ENCODE peak calls at places on chromosomes 11 and 22, in ten cellular contexts. Q is thoracic aorta, D is tibial nerve, A is HFF-Myc, Z is GM20000, R is astrocyte of the cerebellum, Y is Calu3, N is BE2C, V is brain microvascular endothelial cell, X is PC-3. E is an unnamed sample.

GRCh38 chr11:96990934-96991333 is 601.1 kb downstream of the JRKL start:
- DNase-seq in A (no peak), X (no peak), Y (no peak), Z (no peak), R (no peak), N (no peak), D (no peak), V (no peak), Q (no peak), E (no peak)

GRCh38 chr11:19931141-19931767 is 218.6 kb downstream of the NAV2 start:
- DNase-seq in R (no peak), D (no peak), V (no peak), Y (no peak), A (peak; percentile 77), Z (no peak), X (no peak), Q (no peak), N (no peak), E (no peak)

GRCh38 chr11:46210133-46210636 is 67.3 kb upstream of the CREB3L1 start:
- DNase-seq in V (peak; percentile 43), X (peak; percentile 19), Q (no peak), N (no peak), Z (peak; percentile 27), A (peak; percentile 16), D (no peak), R (no peak), Y (peak; percentile 4), E (peak; percentile 30)

GRCh38 chr11:114075891-114076441 is 16.5 kb downstream of the ZBTB16 start:
- DNase-seq in Q (no peak), Z (no peak), N (peak; percentile 57), X (peak; percentile 51), D (no peak), Y (peak; percentile 26), A (no peak), R (peak; percentile 53), V (peak; percentile 44), E (no peak)

GRCh38 chr11:101127699-101128570 is 1.7 kb downstream of the PGR start:
- DNase-seq in R (no peak), Z (peak; percentile 20), D (no peak), A (no peak), Q (no peak), V (no peak), Y (no peak), X (no peak), N (peak; percentile 11), E (no peak)

GRCh38 chr11:6022954-6023353 is 7.6 kb downstream of the OR56A1 start:
- DNase-seq in R (peak; percentile 8), Z (peak; percentile 20), D (no peak), Y (peak; percentile 13), V (peak; percentile 3), Q (no peak), N (no peak), X (peak; percentile 59), A (no peak), E (no peak)

GRCh38 chr22:41003041-41003440 is 51.9 kb downstream of the RBX1 start:
- DNase-seq in R (no peak), N (no peak), A (no peak), Z (no peak), Q (no peak), X (peak; percentile 39), D (no peak), Y (peak; percentile 74), V (no peak), E (no peak)

GRCh38 chr22:24329453-24329852 is 58.8 kb downstream of the SPECC1L start:
- DNase-seq in V (no peak), Z (no peak), D (no peak), Q (no peak), Y (no peak), A (no peak), N (no peak), X (no peak), R (no peak), E (no peak)

GRCh38 chr22:35729309-35729698 is 11.6 kb downstream of the APOL5 start:
- DNase-seq in D (no peak), Q (no peak), X (no peak), R (no peak), N (no peak), A (no peak), Y (no peak), V (no peak), Z (no peak), E (no peak)

GRCh38 chr22:35728639-35729308 is 11.1 kb downstream of the APOL5 start:
- DNase-seq in D (no peak), Y (peak; percentile 83), X (peak; percentile 15), A (no peak), R (no peak), N (no peak), Q (no peak), Z (no peak), V (no peak), E (no peak)

GRCh38 chr22:35726933-35727332 is 9.3 kb downstream of the APOL5 start:
- DNase-seq in D (no peak), N (no peak), Q (no peak), A (no peak), Y (no peak), V (no peak), R (no peak), X (no peak), Z (no peak), E (no peak)

GRCh38 chr22:35726398-35726797 is 8.7 kb downstream of the APOL5 start:
- DNase-seq in N (no peak), R (no peak), X (no peak), V (no peak), Z (no peak), Q (no peak), A (no peak), D (no peak), Y (no peak), E (no peak)

DNA sequence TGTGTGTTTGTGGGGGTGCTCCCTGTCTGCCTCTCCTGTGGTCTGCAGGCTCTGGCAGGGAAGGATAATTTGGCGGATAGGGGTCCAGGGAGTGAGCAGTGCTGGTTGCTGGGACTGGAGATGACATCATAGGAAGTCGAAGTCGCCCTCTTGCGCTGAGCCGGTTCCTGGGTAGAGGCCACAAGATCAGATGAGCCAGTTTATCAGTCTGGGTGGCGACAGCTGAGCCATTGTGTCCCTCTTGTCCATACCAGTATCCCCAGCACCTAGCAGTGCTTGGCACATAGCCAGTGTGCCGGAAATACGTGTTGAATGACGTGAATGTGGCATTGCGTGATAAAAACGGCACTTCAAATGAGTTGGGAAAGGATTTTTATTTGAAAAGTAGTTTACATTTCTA is 9.8 kb downstream of the APOL5 start:
- DNase-seq in Y (no peak), R (no peak), Q (no peak), N (peak; percentile 30), D (no peak), V (no peak), X (no peak), Z (no peak), A (no peak), E (no peak)
- TF ChIP-seq CTCF in Y (no peak), R (no peak), Q (no peak), N (peak; percentile 6), D (no peak), V (no peak), X (no peak), Z (no peak), A (no peak), E (no peak)

DNA sequence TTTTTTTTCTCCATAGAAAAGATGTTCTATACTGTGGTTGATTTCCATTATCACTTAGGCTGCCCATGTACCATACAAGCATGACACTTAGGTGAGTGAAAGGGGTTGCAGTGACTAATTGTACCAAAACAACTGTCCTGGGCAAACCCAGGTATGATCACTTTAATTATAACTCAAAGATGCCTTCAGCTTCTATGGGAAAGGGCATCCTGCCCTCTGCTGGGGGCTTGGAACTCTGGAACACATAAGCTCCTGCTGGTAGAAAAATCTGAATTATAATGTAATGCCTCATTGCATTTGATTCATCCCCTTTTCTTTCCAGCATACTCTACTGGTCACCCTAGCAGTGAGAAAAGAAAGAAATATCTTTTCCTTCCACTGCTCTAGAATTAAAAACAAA is 206.3 kb downstream of the DDX10 start:
- DNase-seq in V (peak; percentile 67), N (peak; percentile 51), X (peak; percentile 71), Z (peak; percentile 8), Y (peak; percentile 29), Q (no peak), D (no peak), A (peak; percentile 15), R (no peak), E (no peak)
- TF ChIP-seq CTCF in V (peak; percentile 87), N (peak; percentile 74), X (peak; percentile 88), Z (no peak), Y (no peak), Q (peak; percentile 43), D (no peak), A (peak; percentile 65), R (peak; percentile 80), E (peak; percentile 80)

GRCh38 chr11:61589961-61590360 is 9.1 kb upstream of the SYT7 start:
- DNase-seq in A (no peak), Z (no peak), R (no peak), V (no peak), Q (no peak), N (no peak), X (no peak), Y (no peak), D (no peak), E (no peak)

GRCh38 chr11:61585115-61585514 is 4.2 kb upstream of the SYT7 start:
- DNase-seq in R (no peak), A (no peak), Y (no peak), Q (no peak), D (no peak), Z (no peak), X (no peak), N (no peak), V (no peak), E (no peak)

GRCh38 chr11:61587541-61587941 is 6.7 kb upstream of the SYT7 start:
- DNase-seq in V (no peak), Z (no peak), R (no peak), X (peak; percentile 32), N (no peak), Q (no peak), D (no peak), Y (peak; percentile 39), A (no peak), E (no peak)

GRCh38 chr11:61586792-61587430 is 6.0 kb upstream of the SYT7 start:
- DNase-seq in D (no peak), V (no peak), Z (no peak), N (no peak), Y (no peak), Q (no peak), R (no peak), X (peak; percentile 44), A (no peak), E (no peak)

GRCh38 chr11:61587951-61588695 is 7.2 kb upstream of the SYT7 start:
- DNase-seq in A (no peak), Y (peak; percentile 82), N (peak; percentile 48), D (no peak), Q (no peak), Z (peak; percentile 63), X (peak; percentile 62), R (no peak), V (no peak), E (no peak)
- TF ChIP-seq CTCF in A (no peak), Y (no peak), N (peak; percentile 27), D (no peak), Q (peak; percentile 23), Z (no peak), X (peak; percentile 55), R (peak; percentile 41), V (peak; percentile 52), E (peak; percentile 26)

DNA sequence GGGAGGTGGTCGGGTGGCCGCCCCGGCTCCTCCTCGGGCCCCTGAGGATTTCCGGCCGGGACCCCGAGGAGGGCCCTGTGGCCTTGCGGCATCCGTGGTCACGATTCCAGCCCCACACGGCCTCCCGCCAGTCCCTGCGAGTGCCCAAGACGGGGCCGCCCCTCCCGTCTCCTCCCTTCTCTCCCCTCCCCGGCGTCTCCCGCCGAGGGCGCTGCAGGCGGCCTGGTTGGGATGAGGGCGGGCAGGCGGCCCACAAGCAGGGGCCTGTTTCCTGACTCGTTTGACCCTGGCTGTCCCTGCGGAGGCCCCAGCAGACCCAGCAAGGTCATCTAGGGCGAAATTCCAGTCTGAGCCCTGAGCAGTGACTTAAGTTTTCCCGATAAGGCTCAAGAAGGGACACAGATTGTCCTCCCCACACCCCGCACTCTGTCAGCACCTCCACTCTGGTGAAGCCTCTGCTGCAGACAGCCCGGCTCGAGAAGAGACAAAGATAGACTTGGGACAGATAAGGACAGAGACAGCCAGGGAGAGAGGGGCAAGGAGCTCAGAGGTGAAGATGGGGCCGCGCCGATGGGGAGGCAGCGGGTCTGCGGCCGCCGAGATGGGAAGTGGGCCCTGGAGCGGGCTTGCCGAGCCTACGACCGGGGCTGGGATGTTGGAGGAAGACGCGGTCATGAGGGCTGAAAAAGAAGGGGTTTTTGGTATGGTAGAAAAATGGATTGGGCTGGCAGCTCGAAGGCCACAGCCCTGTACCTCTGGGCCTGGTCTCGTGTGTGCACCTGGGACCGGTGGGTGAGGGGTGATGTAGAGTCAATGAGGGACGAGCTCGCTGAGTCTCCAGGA is 95.0 kb downstream of the SWAP70 start:
- DNase-seq in R (no peak), D (peak; percentile 61), V (peak; percentile 64), A (peak; percentile 35), Z (peak; percentile 78), N (peak; percentile 66), X (peak; percentile 57), Q (peak; percentile 23), Y (peak; percentile 63), E (peak; percentile 91)
- TF ChIP-seq CTCF in R (no peak), D (no peak), V (peak; percentile 54), A (peak; percentile 21), Z (peak; percentile 26), N (peak; percentile 6), X (no peak), Q (no peak), Y (no peak), E (no peak)

E was measured in osteocyte.